ENCODE peak calls at places on chromosomes 12 and 14, in six cellular contexts. A, J, C, E, O and S are unnamed samples.

GRCh38 chr12:80261403-80261802 is 162.1 kb downstream of the OTOGL start:
- DNase-seq in A (no peak), E (no peak), O (no peak), J (no peak), C (no peak), S (no peak)

GRCh38 chr12:54141534-54142475 is 47.0 kb downstream of the SMUG1 start:
- DNase-seq in C (no peak), J (no peak), O (peak), E (no peak), A (no peak), S (no peak)

GRCh38 chr14:74882103-74882920 is 596 bp downstream of the DLST start:
- DNase-seq in A (peak), J (peak), E (no peak), C (peak), O (peak), S (peak)

GRCh38 chr12:20716037-20716436 is 20.9 kb downstream of the SLCO1C1 start:
- DNase-seq in E (no peak), A (no peak), O (no peak), J (no peak), C (no peak), S (no peak)

GRCh38 chr12:23987032-23987431 is 37.6 kb upstream of the SOX5 start:
- DNase-seq in O (no peak), J (no peak), C (no peak), E (no peak), A (no peak), S (no peak)

GRCh38 chr12:6180300-6181051 is 19.7 kb upstream of the CD9 start:
- DNase-seq in J (no peak), C (peak), E (no peak), O (peak), A (peak), S (no peak)

GRCh38 chr14:103629503-103630121 is 601 bp downstream of the KLC1 start:
- DNase-seq in O (peak), J (peak), C (peak), A (peak), E (peak), S (peak)

GRCh38 chr12:46553266-46553665 is 180.7 kb upstream of the SLC38A2 start:
- DNase-seq in O (peak), J (no peak), C (peak), E (no peak), A (no peak), S (no peak)

GRCh38 chr12:112939761-112940357 is 1.6 kb downstream of the OAS3 start:
- DNase-seq in C (no peak), E (peak), A (no peak), O (peak), J (no peak), S (peak)

GRCh38 chr14:94801225-94801624 is 31.3 kb upstream of the GSC start:
- DNase-seq in C (no peak), O (no peak), J (no peak), E (no peak), A (no peak), S (no peak)

GRCh38 chr14:50944647-50945413 is 547 bp upstream of the PYGL start:
- DNase-seq in A (peak), J (no peak), C (peak), O (peak), E (no peak), S (no peak)

GRCh38 chr12:54983536-54984102 is 943 bp downstream of the TESPA1 start:
- DNase-seq in E (peak), O (no peak), J (peak), A (no peak), C (no peak), S (no peak)

GRCh38 chr12:76529226-76529918 is 30.2 kb downstream of the OSBPL8 start:
- DNase-seq in C (no peak), O (no peak), A (no peak), J (no peak), E (no peak), S (no peak)